ENCODE peak calls at places on chromosome 20, in eight cellular contexts. F is A549, Q is endothelial cell of umbilical vein, S is cardiac muscle cell, X is tibial nerve, H is K562, E is uterus, T is GM23248. Y is an unnamed sample.

GRCh38 chr20:1328680-1329330 is at the start of gene SDCBP2:
- DNase-seq in T (no peak), F (no peak), H (no peak), E (no peak), Q (no peak), S (no peak), X (no peak), Y (peak)

GRCh38 chr20:51610761-51611624 is 68.5 kb upstream of the NFATC2 start:
- DNase-seq in X (no peak), S (peak), Q (no peak), E (no peak), H (no peak), F (no peak), T (no peak), Y (no peak)

GRCh38 chr20:50729925-50730764 is 1.2 kb upstream of the PARD6B start:
- DNase-seq in E (no peak), S (peak), F (peak), Q (no peak), H (no peak), T (peak), X (no peak), Y (no peak)

GRCh38 chr20:47304287-47304686 is 52.2 kb downstream of the ZMYND8 start:
- DNase-seq in T (peak), E (no peak), H (no peak), Q (peak), X (no peak), F (peak), S (no peak), Y (no peak)

GRCh38 chr20:1734269-1734858 is 76.8 kb upstream of the SIRPG start:
- DNase-seq in H (no peak), F (peak), S (no peak), X (no peak), T (peak), E (no peak), Q (peak), Y (no peak)

GRCh38 chr20:2118783-2119182 is 17.2 kb downstream of the STK35 start:
- DNase-seq in X (no peak), E (no peak), T (no peak), F (no peak), H (no peak), S (no peak), Q (no peak), Y (no peak)

GRCh38 chr20:33554914-33555420 is 65.1 kb downstream of the CBFA2T2 start:
- DNase-seq in S (peak), F (peak), H (no peak), E (no peak), X (no peak), Q (peak), T (peak), Y (no peak)

GRCh38 chr20:50303573-50304500 is 113.2 kb downstream of the CEBPB start:
- DNase-seq in H (peak), X (peak), F (no peak), T (peak), E (peak), Q (peak), S (peak), Y (peak)

GRCh38 chr20:49457444-49457843 is 25.0 kb downstream of the KCNB1 start:
- DNase-seq in H (no peak), F (no peak), S (no peak), E (no peak), X (no peak), Q (no peak), T (no peak), Y (no peak)

GRCh38 chr20:51752343-51752951 is 15.7 kb downstream of the ATP9A start:
- DNase-seq in X (no peak), Q (peak), E (no peak), S (no peak), T (peak), H (no peak), F (peak), Y (no peak)

GRCh38 chr20:37202267-37202943 is 23.1 kb upstream of the MROH8 start:
- DNase-seq in E (peak), S (peak), H (peak), X (no peak), Q (peak), F (peak), T (peak), Y (peak)

GRCh38 chr20:59827138-59828056 is 106.0 kb downstream of the SYCP2 start:
- DNase-seq in F (no peak), H (no peak), Q (no peak), E (no peak), X (no peak), S (no peak), T (no peak), Y (no peak)

GRCh38 chr20:37344506-37345338 is 1.2 kb upstream of the SRC start:
- DNase-seq in Q (no peak), X (no peak), T (no peak), H (no peak), S (no peak), E (no peak), F (peak), Y (no peak)

GRCh38 chr20:14491436-14491835 is 154.0 kb upstream of the FLRT3 start:
- DNase-seq in F (no peak), X (no peak), S (no peak), E (no peak), T (no peak), H (no peak), Q (no peak), Y (no peak)

GRCh38 chr20:51633430-51633829 is 90.9 kb upstream of the NFATC2 start:
- DNase-seq in Q (no peak), S (no peak), E (no peak), H (no peak), X (no peak), T (no peak), F (no peak), Y (no peak)

GRCh38 chr20:14568701-14569100 is 231.3 kb upstream of the FLRT3 start:
- DNase-seq in T (no peak), F (no peak), X (no peak), H (no peak), E (no peak), S (no peak), Q (no peak), Y (no peak)

GRCh38 chr20:48921883-48922867 is 664 bp downstream of the ARFGEF2 start:
- DNase-seq in T (peak), Q (peak), F (peak), H (peak), S (peak), X (no peak), E (no peak), Y (peak)

GRCh38 chr20:1819311-1820136 is 75.7 kb upstream of the SIRPA start:
- DNase-seq in T (no peak), F (no peak), S (no peak), Q (no peak), X (no peak), H (no peak), E (no peak), Y (no peak)

GRCh38 chr20:10524643-10525042 is 89.5 kb downstream of the SLX4IP start:
- DNase-seq in H (no peak), T (peak), F (peak), X (no peak), E (no peak), S (no peak), Q (no peak), Y (no peak)

DNA sequence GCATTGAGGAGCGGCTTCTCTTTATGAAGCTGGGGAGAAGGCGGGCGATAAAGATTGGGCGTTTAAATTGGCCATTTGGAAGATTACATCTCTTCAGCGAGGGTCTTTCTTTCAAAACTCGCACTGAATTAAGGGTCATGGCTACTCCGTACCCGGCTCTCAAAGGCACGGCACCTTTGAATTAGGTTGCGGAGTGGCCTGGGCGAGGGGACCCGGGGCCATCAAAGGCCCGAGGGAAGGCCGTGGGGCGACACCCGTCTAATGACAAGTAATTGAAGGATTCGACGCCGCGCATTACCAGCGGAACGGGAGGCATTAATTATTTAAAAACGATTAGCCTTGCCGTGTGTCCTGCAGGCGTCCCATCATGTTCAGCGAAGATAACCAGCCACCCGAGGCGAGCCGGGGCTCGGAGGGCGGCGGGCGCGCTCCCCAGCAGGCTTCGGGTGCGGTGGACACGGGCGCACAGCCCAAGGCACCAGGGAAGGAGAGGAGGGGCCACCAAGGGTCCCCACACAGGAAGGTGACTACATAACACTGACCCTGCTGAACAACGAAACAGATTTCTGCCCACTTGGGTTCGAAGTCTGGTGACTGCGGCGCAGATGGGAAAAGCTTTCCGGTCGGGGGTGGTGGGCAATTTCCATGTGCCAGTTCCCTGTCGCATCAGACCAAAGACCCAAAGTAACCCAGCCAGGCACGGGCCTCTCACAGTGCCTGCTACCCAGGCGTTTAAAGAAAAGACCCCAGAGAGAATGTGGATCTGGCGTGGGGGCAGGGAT is 7.4 kb downstream of the FOXA2 start:
- DNase-seq in Q (no peak), E (no peak), F (no peak), T (no peak), H (no peak), X (no peak), S (no peak), Y (no peak)
- H3K27ac ChIP-seq in Q (no peak), E (no peak), F (no peak), T (no peak), H (no peak), X (no peak), S (no peak), Y (no peak)

DNA sequence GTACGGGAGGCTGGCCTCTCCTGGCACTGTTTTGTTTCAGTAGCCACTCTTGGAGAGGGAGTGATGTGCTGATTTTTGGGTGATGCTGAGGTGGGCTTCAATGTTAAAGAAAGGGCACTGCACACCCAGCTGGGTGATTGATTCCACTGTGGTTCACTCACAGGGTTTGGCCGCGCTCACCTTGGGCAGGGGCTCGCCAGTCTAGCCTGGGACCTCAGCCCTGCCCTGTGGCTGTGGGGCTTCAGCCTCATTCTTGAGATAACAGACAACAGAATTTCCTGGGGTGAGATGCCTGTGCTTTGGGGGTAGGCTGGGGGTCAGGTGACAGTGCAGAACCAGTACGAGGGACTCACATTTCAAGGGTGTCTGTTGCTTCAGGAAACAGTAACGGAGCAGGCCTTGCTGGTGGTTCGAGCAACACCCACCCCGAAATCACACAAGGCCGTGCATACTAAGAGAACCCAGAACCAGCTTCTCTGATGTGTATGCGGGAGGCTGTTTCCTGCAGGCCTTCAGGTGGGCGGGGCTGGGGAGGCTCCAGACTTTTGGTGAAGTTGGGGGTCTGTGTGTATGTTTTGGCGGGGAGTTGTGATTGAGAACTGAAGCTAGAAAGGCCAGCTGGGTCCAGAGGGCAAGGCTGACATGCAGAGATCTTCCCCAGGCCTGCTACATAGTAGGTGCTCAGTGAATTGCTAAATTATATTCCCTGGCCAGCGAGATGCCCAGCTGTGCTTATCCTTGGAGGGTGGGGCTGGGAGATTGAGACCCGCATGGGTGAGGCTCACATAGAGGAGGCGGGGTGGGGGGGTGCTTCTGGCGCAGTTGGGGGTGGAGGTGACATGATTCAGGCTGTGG is 154.2 kb upstream of the RNF24 start:
- DNase-seq in F (no peak), Q (no peak), H (no peak), E (no peak), X (no peak), T (no peak), S (no peak), Y (no peak)
- H3K27ac ChIP-seq in F (peak), Q (no peak), H (no peak), E (no peak), X (peak), T (no peak), S (no peak), Y (no peak)

GRCh38 chr20:17662333-17663039 is 19.6 kb downstream of the RRBP1 start:
- DNase-seq in E (peak), S (no peak), T (peak), H (no peak), Q (no peak), X (no peak), F (no peak), Y (no peak)

GRCh38 chr20:17661121-17661744 is 20.8 kb downstream of the RRBP1 start:
- DNase-seq in S (no peak), E (peak), Q (no peak), T (peak), X (peak), F (no peak), H (no peak), Y (no peak)

GRCh38 chr20:17664025-17664638 is 17.9 kb downstream of the RRBP1 start:
- DNase-seq in Q (no peak), E (no peak), F (no peak), X (peak), S (no peak), H (no peak), T (no peak), Y (no peak)

GRCh38 chr20:17663040-17663399 is 19.0 kb downstream of the RRBP1 start:
- DNase-seq in E (peak), X (no peak), T (no peak), H (no peak), S (no peak), Q (no peak), F (no peak), Y (no peak)

GRCh38 chr20:17663486-17663885 is 18.6 kb downstream of the RRBP1 start:
- DNase-seq in X (peak), F (no peak), T (peak), Q (no peak), S (no peak), E (no peak), H (no peak), Y (no peak)
- H3K27ac ChIP-seq in X (peak), F (no peak), T (peak), Q (no peak), S (no peak), E (peak), H (no peak), Y (peak)

DNA sequence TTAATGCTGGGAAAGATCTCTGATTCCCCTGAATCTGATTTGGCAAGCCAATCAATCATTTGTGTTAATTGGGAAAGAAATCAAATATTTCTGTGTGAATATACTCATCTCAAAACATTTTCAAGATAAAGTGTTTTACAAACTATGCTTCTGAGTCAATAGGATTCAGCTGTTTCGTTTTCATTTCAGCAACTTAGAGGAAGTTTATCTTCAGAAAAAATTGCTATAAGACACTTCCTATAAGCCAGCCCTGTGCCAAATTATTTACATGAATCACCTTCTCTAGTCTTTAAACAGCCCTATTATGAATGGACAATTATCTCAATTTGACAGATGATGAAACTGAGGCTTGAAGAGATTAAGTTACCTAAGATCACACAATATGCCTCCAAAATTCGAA is 10.9 kb downstream of the DEFB129 start:
- DNase-seq in S (no peak), Q (no peak), X (no peak), F (no peak), T (no peak), H (no peak), E (no peak), Y (no peak)
- H3K27ac ChIP-seq in S (no peak), Q (no peak), X (no peak), F (no peak), T (no peak), H (no peak), E (no peak), Y (peak)

GRCh38 chr20:44600301-44600700 is 17.9 kb downstream of the PKIG start:
- DNase-seq in T (no peak), S (no peak), F (no peak), H (no peak), Q (no peak), X (no peak), E (no peak), Y (no peak)
- H3K27ac ChIP-seq in T (no peak), S (no peak), F (no peak), H (no peak), Q (no peak), X (peak), E (peak), Y (peak)

GRCh38 chr20:25016471-25016870 is 23.9 kb upstream of the APMAP start:
- DNase-seq in H (no peak), Q (no peak), F (no peak), S (no peak), E (no peak), T (no peak), X (no peak), Y (no peak)
- H3K27ac ChIP-seq in H (no peak), Q (no peak), F (no peak), S (no peak), E (no peak), T (no peak), X (no peak), Y (no peak)

GRCh38 chr20:41004561-41005360 is 23.9 kb upstream of the TOP1 start:
- DNase-seq in X (no peak), H (no peak), E (no peak), T (peak), S (no peak), F (no peak), Q (peak), Y (no peak)

GRCh38 chr20:41001497-41001896 is 27.1 kb upstream of the TOP1 start:
- DNase-seq in T (peak), Q (no peak), E (no peak), F (no peak), S (no peak), X (no peak), H (no peak), Y (no peak)

GRCh38 chr20:41000628-41001027 is 28.0 kb upstream of the TOP1 start:
- DNase-seq in T (no peak), E (no peak), S (no peak), X (no peak), H (no peak), Q (no peak), F (no peak), Y (no peak)

GRCh38 chr20:41003143-41003932 is 25.3 kb upstream of the TOP1 start:
- DNase-seq in X (peak), F (peak), T (peak), H (peak), Q (peak), S (no peak), E (peak), Y (peak)

GRCh38 chr20:41002842-41003142 is 25.8 kb upstream of the TOP1 start:
- DNase-seq in T (no peak), X (no peak), S (no peak), E (no peak), H (no peak), Q (no peak), F (no peak), Y (no peak)
- H3K27ac ChIP-seq in T (peak), X (no peak), S (no peak), E (peak), H (peak), Q (peak), F (peak), Y (peak)

GRCh38 chr20:62596921-62597320 is 45.4 kb upstream of the SLCO4A1 start:
- DNase-seq in Q (no peak), T (no peak), E (no peak), S (no peak), F (no peak), X (no peak), H (no peak), Y (no peak)

GRCh38 chr20:62601172-62601571 is 41.1 kb upstream of the SLCO4A1 start:
- DNase-seq in Q (no peak), X (no peak), E (no peak), S (no peak), F (no peak), T (no peak), H (no peak), Y (no peak)

GRCh38 chr20:62597416-62598115 is 44.7 kb upstream of the SLCO4A1 start:
- DNase-seq in E (no peak), S (no peak), Q (no peak), H (no peak), F (no peak), T (no peak), X (no peak), Y (no peak)

GRCh38 chr20:62598761-62599194 is 43.5 kb upstream of the SLCO4A1 start:
- DNase-seq in H (peak), Q (no peak), T (no peak), E (no peak), F (peak), S (no peak), X (no peak), Y (no peak)

GRCh38 chr20:62599216-62600110 is 42.8 kb upstream of the SLCO4A1 start:
- DNase-seq in E (no peak), X (no peak), T (no peak), F (no peak), H (no peak), Q (no peak), S (no peak), Y (no peak)
- H3K27ac ChIP-seq in E (no peak), X (no peak), T (no peak), F (no peak), H (no peak), Q (no peak), S (no peak), Y (no peak)

DNA sequence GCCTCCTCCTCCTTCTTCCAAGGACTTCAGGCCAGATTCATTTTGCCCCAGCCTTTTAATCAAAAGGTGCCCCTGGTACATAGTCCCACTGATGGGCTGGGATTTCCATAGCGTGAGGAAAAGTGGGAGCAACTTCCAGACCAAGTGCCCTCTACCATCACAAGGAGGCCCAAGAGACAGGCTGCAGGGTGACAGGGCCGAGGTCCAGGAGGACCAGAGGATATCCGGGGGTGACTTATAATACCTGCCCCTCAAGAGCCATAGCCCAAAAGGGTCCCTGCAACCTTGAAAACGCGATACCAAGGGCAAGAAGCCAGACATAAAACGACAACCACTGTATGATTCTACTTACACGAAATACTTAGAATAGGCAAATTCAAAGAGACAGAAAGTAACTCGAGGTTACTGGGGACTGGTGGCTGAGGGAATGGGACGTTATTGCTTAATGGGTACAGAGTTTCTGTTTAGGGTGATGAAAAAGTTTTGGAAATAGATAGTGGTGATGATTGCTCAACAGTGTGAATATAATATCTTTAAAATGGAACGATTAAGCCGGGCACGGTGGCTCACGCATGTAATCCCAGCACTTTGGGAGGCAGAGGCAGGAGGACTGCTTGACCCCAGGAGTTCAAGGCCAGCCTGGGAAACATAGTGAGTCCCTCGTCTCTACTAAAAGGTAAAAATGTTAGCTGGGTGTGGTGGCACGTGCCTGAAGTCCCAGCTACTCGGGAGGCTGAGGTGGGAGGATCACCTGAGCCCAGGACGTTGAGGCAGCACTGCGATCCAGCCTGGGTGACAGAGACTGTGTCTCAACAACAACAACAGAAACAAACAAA is 71.9 kb downstream of the NOL4L start:
- DNase-seq in X (no peak), S (no peak), F (no peak), E (no peak), T (no peak), H (no peak), Q (no peak), Y (no peak)
- H3K27ac ChIP-seq in X (no peak), S (no peak), F (no peak), E (no peak), T (no peak), H (no peak), Q (no peak), Y (no peak)

GRCh38 chr20:44734938-44735337 is 10.7 kb upstream of the KCNK15 start:
- DNase-seq in E (no peak), F (peak), T (peak), X (no peak), Q (no peak), S (peak), H (peak), Y (no peak)
- H3K27ac ChIP-seq in E (no peak), F (peak), T (peak), X (no peak), Q (no peak), S (no peak), H (no peak), Y (no peak)

Y was measured in heart right ventricle.